ENCODE peak calls at places on chromosomes 7 and 10, in nine cellular contexts. One of them, this sample, is unnamed.
A peak's percentile ranks its signal among the peaks of the same experiment; 100 is the strongest.

GRCh38 chr10:120400601-120401000 is 56.4 kb upstream of the PLPP4 start:
- DNase-seq in stimulated activated CD8-positive, alpha-beta memory T cell treated with anti-CD3 and anti-CD28 coated beads, Interleukin-2, amount 100 ng/mL, for 1 hour: no peak
- DNase-seq in M059J: peak; percentile 86
- DNase-seq in stromal cell of bone marrow: no peak
- DNase-seq in midbrain: no peak
- DNase-seq in stimulated activated CD4-positive, alpha-beta T cell treated with anti-CD3 and anti-CD28 coated beads, Interleukin-12 subunit alpha, Interleukin-12 subunit beta, amount 100 ng/mL, for 48 hours: no peak
- DNase-seq in mesendoderm: no peak
- DNase-seq in iPS-NIHi11: no peak
- DNase-seq in GM18507: no peak
- DNase-seq in this sample: no peak

GRCh38 chr7:22411977-22412693 is 55.2 kb upstream of the RAPGEF5 start:
- DNase-seq in stimulated activated CD8-positive, alpha-beta memory T cell treated with anti-CD3 and anti-CD28 coated beads, Interleukin-2, amount 100 ng/mL, for 1 hour: no peak
- DNase-seq in M059J: no peak
- DNase-seq in stromal cell of bone marrow: no peak
- DNase-seq in midbrain: no peak
- DNase-seq in stimulated activated CD4-positive, alpha-beta T cell treated with anti-CD3 and anti-CD28 coated beads, Interleukin-12 subunit alpha, Interleukin-12 subunit beta, amount 100 ng/mL, for 48 hours: no peak
- DNase-seq in mesendoderm: peak; percentile 53
- DNase-seq in iPS-NIHi11: no peak
- DNase-seq in GM18507: no peak
- DNase-seq in this sample: no peak

GRCh38 chr10:54728511-54728910 is 72.5 kb downstream of the PCDH15 start:
- DNase-seq in stimulated activated CD8-positive, alpha-beta memory T cell treated with anti-CD3 and anti-CD28 coated beads, Interleukin-2, amount 100 ng/mL, for 1 hour: no peak
- DNase-seq in M059J: no peak
- DNase-seq in stromal cell of bone marrow: no peak
- DNase-seq in midbrain: no peak
- DNase-seq in stimulated activated CD4-positive, alpha-beta T cell treated with anti-CD3 and anti-CD28 coated beads, Interleukin-12 subunit alpha, Interleukin-12 subunit beta, amount 100 ng/mL, for 48 hours: no peak
- DNase-seq in mesendoderm: no peak
- DNase-seq in iPS-NIHi11: no peak
- DNase-seq in GM18507: no peak
- DNase-seq in this sample: no peak

GRCh38 chr7:73976761-73977625 is 51.0 kb upstream of the ELN start:
- DNase-seq in stimulated activated CD8-positive, alpha-beta memory T cell treated with anti-CD3 and anti-CD28 coated beads, Interleukin-2, amount 100 ng/mL, for 1 hour: no peak
- DNase-seq in M059J: no peak
- DNase-seq in stromal cell of bone marrow: no peak
- DNase-seq in midbrain: no peak
- DNase-seq in stimulated activated CD4-positive, alpha-beta T cell treated with anti-CD3 and anti-CD28 coated beads, Interleukin-12 subunit alpha, Interleukin-12 subunit beta, amount 100 ng/mL, for 48 hours: no peak
- DNase-seq in mesendoderm: no peak
- DNase-seq in iPS-NIHi11: no peak
- DNase-seq in GM18507: no peak
- DNase-seq in this sample: no peak

GRCh38 chr7:47535033-47535703 is 46.7 kb downstream of the TNS3 start:
- DNase-seq in stimulated activated CD8-positive, alpha-beta memory T cell treated with anti-CD3 and anti-CD28 coated beads, Interleukin-2, amount 100 ng/mL, for 1 hour: no peak
- DNase-seq in M059J: peak; percentile 41
- DNase-seq in stromal cell of bone marrow: no peak
- DNase-seq in midbrain: no peak
- DNase-seq in stimulated activated CD4-positive, alpha-beta T cell treated with anti-CD3 and anti-CD28 coated beads, Interleukin-12 subunit alpha, Interleukin-12 subunit beta, amount 100 ng/mL, for 48 hours: no peak
- DNase-seq in mesendoderm: no peak
- DNase-seq in iPS-NIHi11: no peak
- DNase-seq in GM18507: no peak
- DNase-seq in this sample: no peak

GRCh38 chr10:132326925-132327324 is 5.1 kb upstream of the LRRC27 start:
- DNase-seq in stimulated activated CD8-positive, alpha-beta memory T cell treated with anti-CD3 and anti-CD28 coated beads, Interleukin-2, amount 100 ng/mL, for 1 hour: no peak
- DNase-seq in M059J: no peak
- DNase-seq in stromal cell of bone marrow: no peak
- DNase-seq in midbrain: no peak
- DNase-seq in stimulated activated CD4-positive, alpha-beta T cell treated with anti-CD3 and anti-CD28 coated beads, Interleukin-12 subunit alpha, Interleukin-12 subunit beta, amount 100 ng/mL, for 48 hours: no peak
- DNase-seq in mesendoderm: no peak
- DNase-seq in iPS-NIHi11: no peak
- DNase-seq in GM18507: no peak
- DNase-seq in this sample: no peak

GRCh38 chr7:138195207-138195606 is 118.9 kb downstream of the AKR1D1 start:
- DNase-seq in stimulated activated CD8-positive, alpha-beta memory T cell treated with anti-CD3 and anti-CD28 coated beads, Interleukin-2, amount 100 ng/mL, for 1 hour: no peak
- DNase-seq in M059J: no peak
- DNase-seq in stromal cell of bone marrow: no peak
- DNase-seq in midbrain: no peak
- DNase-seq in stimulated activated CD4-positive, alpha-beta T cell treated with anti-CD3 and anti-CD28 coated beads, Interleukin-12 subunit alpha, Interleukin-12 subunit beta, amount 100 ng/mL, for 48 hours: no peak
- DNase-seq in mesendoderm: no peak
- DNase-seq in iPS-NIHi11: peak; percentile 17
- DNase-seq in GM18507: no peak
- DNase-seq in this sample: no peak

GRCh38 chr7:69622960-69623359 is 24.7 kb downstream of the AUTS2 start:
- DNase-seq in stimulated activated CD8-positive, alpha-beta memory T cell treated with anti-CD3 and anti-CD28 coated beads, Interleukin-2, amount 100 ng/mL, for 1 hour: no peak
- DNase-seq in M059J: peak; percentile 51
- DNase-seq in stromal cell of bone marrow: no peak
- DNase-seq in midbrain: no peak
- DNase-seq in stimulated activated CD4-positive, alpha-beta T cell treated with anti-CD3 and anti-CD28 coated beads, Interleukin-12 subunit alpha, Interleukin-12 subunit beta, amount 100 ng/mL, for 48 hours: no peak
- DNase-seq in mesendoderm: no peak
- DNase-seq in iPS-NIHi11: no peak
- DNase-seq in GM18507: no peak
- DNase-seq in this sample: no peak

GRCh38 chr7:135801045-135801693 is 52.6 kb upstream of the FAM180A start:
- DNase-seq in stimulated activated CD8-positive, alpha-beta memory T cell treated with anti-CD3 and anti-CD28 coated beads, Interleukin-2, amount 100 ng/mL, for 1 hour: no peak
- DNase-seq in M059J: peak; percentile 72
- DNase-seq in stromal cell of bone marrow: peak; percentile 46
- DNase-seq in midbrain: peak; percentile 70
- DNase-seq in stimulated activated CD4-positive, alpha-beta T cell treated with anti-CD3 and anti-CD28 coated beads, Interleukin-12 subunit alpha, Interleukin-12 subunit beta, amount 100 ng/mL, for 48 hours: peak; percentile 57
- DNase-seq in mesendoderm: peak; percentile 83
- DNase-seq in iPS-NIHi11: peak; percentile 77
- DNase-seq in GM18507: peak; percentile 46
- DNase-seq in this sample: peak; percentile 60

GRCh38 chr10:132675031-132675740 is 110.8 kb downstream of the NKX6-2 start:
- DNase-seq in stimulated activated CD8-positive, alpha-beta memory T cell treated with anti-CD3 and anti-CD28 coated beads, Interleukin-2, amount 100 ng/mL, for 1 hour: no peak
- DNase-seq in M059J: no peak
- DNase-seq in stromal cell of bone marrow: no peak
- DNase-seq in midbrain: no peak
- DNase-seq in stimulated activated CD4-positive, alpha-beta T cell treated with anti-CD3 and anti-CD28 coated beads, Interleukin-12 subunit alpha, Interleukin-12 subunit beta, amount 100 ng/mL, for 48 hours: no peak
- DNase-seq in mesendoderm: no peak
- DNase-seq in iPS-NIHi11: no peak
- DNase-seq in GM18507: no peak
- DNase-seq in this sample: no peak

GRCh38 chr10:71278691-71279588 is 40.1 kb upstream of the SLC29A3 start:
- DNase-seq in stimulated activated CD8-positive, alpha-beta memory T cell treated with anti-CD3 and anti-CD28 coated beads, Interleukin-2, amount 100 ng/mL, for 1 hour: no peak
- DNase-seq in M059J: no peak
- DNase-seq in stromal cell of bone marrow: no peak
- DNase-seq in midbrain: peak; percentile 42
- DNase-seq in stimulated activated CD4-positive, alpha-beta T cell treated with anti-CD3 and anti-CD28 coated beads, Interleukin-12 subunit alpha, Interleukin-12 subunit beta, amount 100 ng/mL, for 48 hours: no peak
- DNase-seq in mesendoderm: peak; percentile 66
- DNase-seq in iPS-NIHi11: peak; percentile 55
- DNase-seq in GM18507: no peak
- DNase-seq in this sample: no peak

GRCh38 chr10:36778600-36778999 is 346.8 kb upstream of the ANKRD30A start:
- DNase-seq in stimulated activated CD8-positive, alpha-beta memory T cell treated with anti-CD3 and anti-CD28 coated beads, Interleukin-2, amount 100 ng/mL, for 1 hour: no peak
- DNase-seq in M059J: no peak
- DNase-seq in stromal cell of bone marrow: no peak
- DNase-seq in midbrain: no peak
- DNase-seq in stimulated activated CD4-positive, alpha-beta T cell treated with anti-CD3 and anti-CD28 coated beads, Interleukin-12 subunit alpha, Interleukin-12 subunit beta, amount 100 ng/mL, for 48 hours: no peak
- DNase-seq in mesendoderm: peak; percentile 7
- DNase-seq in iPS-NIHi11: no peak
- DNase-seq in GM18507: no peak
- DNase-seq in this sample: no peak

GRCh38 chr10:32349968-32350738 is 3.2 kb upstream of the EPC1 start:
- DNase-seq in stimulated activated CD8-positive, alpha-beta memory T cell treated with anti-CD3 and anti-CD28 coated beads, Interleukin-2, amount 100 ng/mL, for 1 hour: no peak
- DNase-seq in M059J: no peak
- DNase-seq in stromal cell of bone marrow: no peak
- DNase-seq in midbrain: no peak
- DNase-seq in stimulated activated CD4-positive, alpha-beta T cell treated with anti-CD3 and anti-CD28 coated beads, Interleukin-12 subunit alpha, Interleukin-12 subunit beta, amount 100 ng/mL, for 48 hours: no peak
- DNase-seq in mesendoderm: no peak
- DNase-seq in iPS-NIHi11: no peak
- DNase-seq in GM18507: no peak
- DNase-seq in this sample: no peak

GRCh38 chr10:132148261-132149251 is 38.2 kb upstream of the DPYSL4 start:
- DNase-seq in stimulated activated CD8-positive, alpha-beta memory T cell treated with anti-CD3 and anti-CD28 coated beads, Interleukin-2, amount 100 ng/mL, for 1 hour: no peak
- DNase-seq in M059J: no peak
- DNase-seq in stromal cell of bone marrow: no peak
- DNase-seq in midbrain: no peak
- DNase-seq in stimulated activated CD4-positive, alpha-beta T cell treated with anti-CD3 and anti-CD28 coated beads, Interleukin-12 subunit alpha, Interleukin-12 subunit beta, amount 100 ng/mL, for 48 hours: no peak
- DNase-seq in mesendoderm: no peak
- DNase-seq in iPS-NIHi11: no peak
- DNase-seq in GM18507: no peak
- DNase-seq in this sample: no peak

GRCh38 chr7:84686373-84686772 is 491.8 kb upstream of the SEMA3A start:
- DNase-seq in stimulated activated CD8-positive, alpha-beta memory T cell treated with anti-CD3 and anti-CD28 coated beads, Interleukin-2, amount 100 ng/mL, for 1 hour: no peak
- DNase-seq in M059J: peak; percentile 53
- DNase-seq in stromal cell of bone marrow: no peak
- DNase-seq in midbrain: no peak
- DNase-seq in stimulated activated CD4-positive, alpha-beta T cell treated with anti-CD3 and anti-CD28 coated beads, Interleukin-12 subunit alpha, Interleukin-12 subunit beta, amount 100 ng/mL, for 48 hours: no peak
- DNase-seq in mesendoderm: no peak
- DNase-seq in iPS-NIHi11: no peak
- DNase-seq in GM18507: no peak
- DNase-seq in this sample: no peak

GRCh38 chr7:128997161-128997560 is 57.8 kb downstream of the TNPO3 start:
- DNase-seq in stimulated activated CD8-positive, alpha-beta memory T cell treated with anti-CD3 and anti-CD28 coated beads, Interleukin-2, amount 100 ng/mL, for 1 hour: no peak
- DNase-seq in M059J: no peak
- DNase-seq in stromal cell of bone marrow: no peak
- DNase-seq in midbrain: no peak
- DNase-seq in stimulated activated CD4-positive, alpha-beta T cell treated with anti-CD3 and anti-CD28 coated beads, Interleukin-12 subunit alpha, Interleukin-12 subunit beta, amount 100 ng/mL, for 48 hours: no peak
- DNase-seq in mesendoderm: no peak
- DNase-seq in iPS-NIHi11: no peak
- DNase-seq in GM18507: no peak
- DNase-seq in this sample: no peak

GRCh38 chr7:1940402-1940786 is 270.3 kb downstream of the ELFN1 start:
- DNase-seq in stimulated activated CD8-positive, alpha-beta memory T cell treated with anti-CD3 and anti-CD28 coated beads, Interleukin-2, amount 100 ng/mL, for 1 hour: peak; percentile 74
- DNase-seq in M059J: no peak
- DNase-seq in stromal cell of bone marrow: peak; percentile 66
- DNase-seq in midbrain: peak; percentile 16
- DNase-seq in stimulated activated CD4-positive, alpha-beta T cell treated with anti-CD3 and anti-CD28 coated beads, Interleukin-12 subunit alpha, Interleukin-12 subunit beta, amount 100 ng/mL, for 48 hours: peak; percentile 74
- DNase-seq in mesendoderm: no peak
- DNase-seq in iPS-NIHi11: no peak
- DNase-seq in GM18507: peak; percentile 78
- DNase-seq in this sample: no peak